ENCODE peak calls at places on chromosome 6, in four cellular contexts. H, K, R and V are unnamed samples.

GRCh38 chr6:5981274-5982026 is 25.3 kb downstream of the NRN1 start:
- DNase-seq in H (no peak), K (no peak), R (no peak), V (no peak)

GRCh38 chr6:14719273-14719672 is 526.6 kb upstream of the JARID2 start:
- DNase-seq in H (no peak), K (no peak), R (no peak), V (no peak)

GRCh38 chr6:7636151-7636550 is 46.2 kb downstream of the SNRNP48 start:
- DNase-seq in H (no peak), K (no peak), R (no peak), V (no peak)

GRCh38 chr6:32140420-32141046 is 10.4 kb upstream of the FKBPL start:
- DNase-seq in H (no peak), K (no peak), R (no peak), V (no peak)

GRCh38 chr6:27312146-27312949 is at the start of gene POM121L2:
- DNase-seq in H (no peak), K (peak; percentile 85), R (peak; percentile 65), V (peak; percentile 80)

GRCh38 chr6:163536770-163537169 is 122.3 kb downstream of the QKI start:
- DNase-seq in H (no peak), K (no peak), R (no peak), V (no peak)

GRCh38 chr6:124008689-124009371 is 205.2 kb downstream of the NKAIN2 start:
- DNase-seq in H (no peak), K (no peak), R (no peak), V (no peak)

GRCh38 chr6:52284131-52284459 is 447 bp downstream of the MCM3 start:
- DNase-seq in H (no peak), K (peak; percentile 42), R (peak; percentile 42), V (peak; percentile 59)

GRCh38 chr6:3247255-3248146 is 11.2 kb upstream of the PSMG4 start:
- DNase-seq in H (no peak), K (peak; percentile 44), R (no peak), V (no peak)

GRCh38 chr6:84568971-84569370 is 195.4 kb downstream of the TBX18 start:
- DNase-seq in H (no peak), K (no peak), R (no peak), V (no peak)

GRCh38 chr6:108176281-108177089 is 10.7 kb downstream of the NR2E1 start:
- DNase-seq in H (no peak), K (no peak), R (no peak), V (no peak)
- H3K4me3 ChIP-seq in H (peak overlapping the region; percentile 4), K (peak overlapping the region; percentile 4), R (no peak overlapping the region), V (no peak overlapping the region)

GRCh38 chr6:41288025-41288777 is 1.7 kb upstream of the TREM1 start:
- DNase-seq in H (no peak), K (no peak), R (no peak), V (peak; percentile 30)
- H3K27ac ChIP-seq in H (no peak overlapping the region), K (no peak overlapping the region), R (no peak overlapping the region), V (peak overlapping the region; percentile 42)

GRCh38 chr6:4883298-4883697 is 107.1 kb downstream of the CDYL start:
- DNase-seq in H (no peak), K (peak; percentile 54), R (no peak), V (peak; percentile 70)
- H3K4me1 ChIP-seq in H (peaks cover 20% of the 10 kb centered on the region), K (peaks cover 7% of the 10 kb centered on the region), R (peaks cover 6% of the 10 kb centered on the region), V (peaks cover 3% of the 10 kb centered on the region)

DNA sequence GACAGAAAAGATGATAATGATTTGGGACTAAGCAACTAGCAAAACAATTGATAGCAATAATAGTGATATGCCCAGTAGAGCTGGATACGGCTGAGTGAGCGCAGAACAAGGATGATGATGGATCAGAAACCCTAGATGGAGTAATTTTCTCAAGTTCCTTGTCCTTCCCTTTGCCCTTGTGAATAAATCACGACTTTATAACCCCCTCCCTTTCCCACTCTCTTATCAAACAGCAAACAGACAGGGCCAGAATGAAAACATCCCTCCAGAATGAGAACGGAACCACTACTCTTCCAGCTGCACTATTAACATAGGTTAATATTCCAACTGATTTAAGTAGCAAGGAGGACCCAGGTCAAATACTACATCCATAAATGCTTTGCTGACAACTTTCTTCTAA is 1.3 kb upstream of the MTFR2 start:
- DNase-seq in H (no peak), K (no peak), R (no peak), V (no peak)
- H3K4me3 ChIP-seq in H (no peak overlapping the region), K (no peak overlapping the region), R (no peak overlapping the region), V (no peak overlapping the region)

DNA sequence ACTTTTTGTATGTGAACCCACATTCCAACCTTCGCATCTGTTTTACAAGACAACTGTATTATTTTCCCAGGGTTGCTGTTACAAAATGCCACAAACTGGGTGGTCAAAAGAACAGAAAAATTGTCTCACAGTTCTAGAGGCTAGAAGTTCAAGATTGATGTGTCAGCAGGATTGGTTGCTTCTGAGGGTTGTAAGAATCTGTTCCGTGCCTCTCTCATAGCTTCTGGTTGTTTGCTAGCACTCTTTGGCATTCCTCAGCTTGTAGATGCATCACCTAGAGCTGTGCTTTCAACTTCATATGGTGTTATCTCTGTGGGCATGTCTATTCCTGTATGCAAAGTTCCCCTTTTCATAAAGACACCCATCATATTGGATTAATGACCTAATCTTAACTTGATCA is 1067.2 kb downstream of the EPHA7 start:
- DNase-seq in H (no peak), K (no peak), R (no peak), V (no peak)
- H3K27ac ChIP-seq in H (no peak overlapping the region), K (no peak overlapping the region), R (no peak overlapping the region), V (no peak overlapping the region)

DNA sequence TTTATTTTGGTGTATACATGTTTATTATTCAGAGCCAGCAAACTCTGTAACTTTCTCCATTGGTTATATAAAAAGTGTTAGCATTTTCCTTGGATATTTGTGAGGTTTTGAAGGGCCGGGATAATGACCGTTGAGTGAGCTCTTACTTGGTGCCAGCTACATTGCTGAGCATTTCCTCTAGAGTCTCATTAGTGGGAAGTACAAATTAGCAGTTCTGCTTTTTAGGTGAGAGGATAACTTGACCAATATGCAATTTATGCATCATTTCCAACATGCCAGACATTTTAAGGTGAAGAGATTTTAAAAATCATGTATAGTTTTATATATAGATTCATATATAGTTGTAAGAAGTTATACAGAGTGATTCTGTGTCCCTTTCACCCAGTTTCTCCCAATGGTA is 84.3 kb downstream of the CARMIL1 start:
- DNase-seq in H (no peak), K (no peak), R (no peak), V (no peak)
- H3K4me1 ChIP-seq in H (peaks cover 20% of the 10 kb centered on the region), K (peaks cover 44% of the 10 kb centered on the region), R (peaks cover 10% of the 10 kb centered on the region), V (peaks cover 46% of the 10 kb centered on the region)

GRCh38 chr6:35518566-35519312 is 6.0 kb upstream of the TULP1 start:
- DNase-seq in H (no peak), K (no peak), R (no peak), V (no peak)

GRCh38 chr6:35519313-35520015 is 6.8 kb upstream of the TULP1 start:
- DNase-seq in H (no peak), K (no peak), R (no peak), V (no peak)

GRCh38 chr6:35521235-35521634 is 8.5 kb upstream of the TULP1 start:
- DNase-seq in H (no peak), K (no peak), R (no peak), V (no peak)

GRCh38 chr6:35524380-35525020 is 11.8 kb upstream of the TULP1 start:
- DNase-seq in H (no peak), K (no peak), R (no peak), V (no peak)

DNA sequence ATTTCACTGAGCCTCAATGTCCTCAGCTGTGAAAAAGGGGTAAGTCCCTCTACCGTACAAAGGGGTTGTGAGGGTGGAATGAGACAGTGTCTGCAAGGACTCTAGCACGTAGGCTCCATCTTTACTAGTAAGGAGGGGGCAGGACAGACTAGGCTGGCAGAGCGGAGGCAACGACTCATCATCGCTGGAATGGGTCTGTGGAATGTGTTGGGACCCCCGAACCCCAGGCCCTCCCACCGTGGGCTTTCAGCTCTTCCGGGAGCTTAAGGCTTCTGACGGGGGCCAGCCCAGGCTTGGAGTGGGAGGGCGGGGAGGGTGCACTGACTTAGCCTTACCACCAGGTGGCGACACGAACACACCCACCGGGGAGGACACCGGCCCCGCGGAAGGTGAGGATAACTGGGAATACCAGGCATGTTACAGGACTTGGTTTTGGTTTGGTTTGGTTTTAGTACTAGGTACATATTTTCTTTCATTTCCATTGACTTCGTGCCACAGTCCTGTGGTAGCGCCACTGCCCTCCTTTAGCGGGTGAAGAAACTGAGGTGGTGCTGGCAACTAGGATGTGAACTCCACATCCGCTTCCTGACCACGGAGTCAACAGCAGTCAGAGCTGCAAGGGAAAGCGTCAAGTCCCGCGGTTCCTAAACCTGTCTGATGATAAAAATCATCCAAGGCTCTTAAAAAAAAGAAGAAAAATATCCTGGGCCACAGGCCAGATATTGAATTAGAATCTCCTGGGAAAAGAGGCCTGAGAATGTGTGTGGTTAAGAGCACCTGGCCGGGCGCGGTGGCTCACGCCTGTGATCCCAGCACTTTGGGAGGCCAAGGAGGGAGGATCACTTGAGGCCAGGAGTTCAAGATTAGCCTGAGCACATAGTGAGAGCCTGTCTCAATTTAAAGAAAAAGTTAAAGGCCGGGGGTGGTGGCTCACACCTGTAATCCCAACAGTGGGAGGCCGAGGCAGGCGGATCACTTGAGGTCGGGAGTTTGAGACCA is 10.3 kb upstream of the TULP1 start:
- DNase-seq in H (no peak), K (peak; percentile 76), R (peak; percentile 80), V (peak; percentile 73)
- H3K4me3 ChIP-seq in H (no peak overlapping the region), K (no peak overlapping the region), R (no peak overlapping the region), V (no peak overlapping the region)

GRCh38 chr6:67265996-67266768 is 1368.9 kb upstream of the ADGRB3 start:
- DNase-seq in H (no peak), K (no peak), R (no peak), V (no peak)
- H3K27ac ChIP-seq in H (no peak overlapping the region), K (no peak overlapping the region), R (no peak overlapping the region), V (no peak overlapping the region)

GRCh38 chr6:118899948-118900347 is 6.0 kb downstream of the ASF1A start:
- DNase-seq in H (no peak), K (no peak), R (no peak), V (no peak)
- H3K4me1 ChIP-seq in H (peaks cover 67% of the 10 kb centered on the region), K (peaks cover 16% of the 10 kb centered on the region), R (peaks cover 4% of the 10 kb centered on the region), V (peaks cover 19% of the 10 kb centered on the region)